ENCODE peak calls at places on chromosomes 12 and 14, in five cellular contexts. One of them, this sample, is unnamed.
A peak's percentile ranks its signal among the peaks of the same experiment; 100 is the strongest.

GRCh38 chr14:74140374-74140850 is 55.7 kb downstream of the LIN52 start:
- DNase-seq in tibial artery: no peak
- DNase-seq in fibroblast of lung: peak; percentile 53
- DNase-seq in lung: peak; percentile 74
- DNase-seq in RWPE2: no peak
- DNase-seq in this sample: peak; percentile 16

GRCh38 chr14:61493239-61493638 is 171.9 kb downstream of the PRKCH start:
- DNase-seq in lung: no peak
- DNase-seq in RWPE2: no peak
- DNase-seq in tibial artery: no peak
- DNase-seq in fibroblast of lung: peak; percentile 92
- DNase-seq in this sample: peak; percentile 86

GRCh38 chr12:121806556-121807308 is 2.9 kb downstream of the SETD1B start:
- DNase-seq in tibial artery: no peak
- DNase-seq in fibroblast of lung: no peak
- DNase-seq in lung: no peak
- DNase-seq in RWPE2: no peak
- DNase-seq in this sample: peak; percentile 45

GRCh38 chr12:122322501-122322900 is 56.2 kb upstream of the VPS33A start:
- DNase-seq in RWPE2: no peak
- DNase-seq in tibial artery: no peak
- DNase-seq in fibroblast of lung: no peak
- DNase-seq in lung: no peak
- DNase-seq in this sample: peak; percentile 13

GRCh38 chr12:4290011-4290790 is 16.6 kb downstream of the CCND2 start:
- DNase-seq in fibroblast of lung: no peak
- DNase-seq in tibial artery: peak; percentile 43
- DNase-seq in RWPE2: no peak
- DNase-seq in lung: no peak
- DNase-seq in this sample: no peak

GRCh38 chr14:39972704-39973103 is 540.5 kb upstream of the FBXO33 start:
- DNase-seq in tibial artery: no peak
- DNase-seq in lung: no peak
- DNase-seq in fibroblast of lung: no peak
- DNase-seq in RWPE2: no peak
- DNase-seq in this sample: no peak

GRCh38 chr14:106846218-106846617 is 1319.8 kb downstream of the TMEM121 start:
- DNase-seq in tibial artery: no peak
- DNase-seq in lung: no peak
- DNase-seq in fibroblast of lung: no peak
- DNase-seq in RWPE2: no peak
- DNase-seq in this sample: no peak

GRCh38 chr14:38868415-38869290 is 234.4 kb downstream of the SEC23A start:
- DNase-seq in RWPE2: no peak
- DNase-seq in lung: no peak
- DNase-seq in tibial artery: no peak
- DNase-seq in fibroblast of lung: no peak
- DNase-seq in this sample: no peak

GRCh38 chr12:91859347-91859746 is 286.3 kb downstream of the BTG1 start:
- DNase-seq in tibial artery: no peak
- DNase-seq in lung: no peak
- DNase-seq in fibroblast of lung: no peak
- DNase-seq in RWPE2: no peak
- DNase-seq in this sample: no peak

GRCh38 chr12:54415223-54415929 is 3.7 kb downstream of the ITGA5 start:
- DNase-seq in RWPE2: no peak
- DNase-seq in lung: no peak
- DNase-seq in tibial artery: no peak
- DNase-seq in fibroblast of lung: no peak
- DNase-seq in this sample: no peak

GRCh38 chr12:24054411-24054810 is 104.9 kb upstream of the SOX5 start:
- DNase-seq in fibroblast of lung: no peak
- DNase-seq in RWPE2: no peak
- DNase-seq in lung: no peak
- DNase-seq in tibial artery: peak; percentile 70
- DNase-seq in this sample: no peak

GRCh38 chr14:90511252-90511651 is 114.4 kb downstream of the CALM1 start:
- DNase-seq in tibial artery: no peak
- DNase-seq in RWPE2: no peak
- DNase-seq in lung: no peak
- DNase-seq in fibroblast of lung: no peak
- DNase-seq in this sample: no peak

GRCh38 chr14:35051796-35052195 is 5.7 kb downstream of the FAM177A1 start:
- DNase-seq in tibial artery: no peak
- DNase-seq in RWPE2: no peak
- DNase-seq in fibroblast of lung: peak; percentile 20
- DNase-seq in lung: no peak
- DNase-seq in this sample: peak; percentile 81

GRCh38 chr14:92470215-92470614 is 43.4 kb upstream of the RIN3 start:
- DNase-seq in RWPE2: no peak
- DNase-seq in tibial artery: no peak
- DNase-seq in fibroblast of lung: peak; percentile 55
- DNase-seq in lung: no peak
- DNase-seq in this sample: peak; percentile 31

GRCh38 chr14:66758031-66758613 is 250.2 kb downstream of the GPHN start:
- DNase-seq in fibroblast of lung: no peak
- DNase-seq in tibial artery: no peak
- DNase-seq in lung: no peak
- DNase-seq in RWPE2: no peak
- DNase-seq in this sample: no peak

GRCh38 chr12:66014818-66015217 is 115.7 kb downstream of the LLPH start:
- DNase-seq in fibroblast of lung: peak; percentile 82
- DNase-seq in tibial artery: no peak
- DNase-seq in lung: no peak
- DNase-seq in RWPE2: no peak
- DNase-seq in this sample: peak; percentile 26

GRCh38 chr12:65055874-65056273 is 65.2 kb downstream of the WIF1 start:
- DNase-seq in lung: no peak
- DNase-seq in tibial artery: no peak
- DNase-seq in RWPE2: no peak
- DNase-seq in fibroblast of lung: no peak
- DNase-seq in this sample: no peak

GRCh38 chr14:105123266-105123665 is 45.3 kb downstream of the JAG2 start:
- DNase-seq in fibroblast of lung: no peak
- DNase-seq in RWPE2: no peak
- DNase-seq in lung: no peak
- DNase-seq in tibial artery: no peak
- DNase-seq in this sample: no peak

GRCh38 chr12:20395791-20396550 is 27.6 kb downstream of the PDE3A start:
- DNase-seq in lung: no peak
- DNase-seq in tibial artery: no peak
- DNase-seq in fibroblast of lung: no peak
- DNase-seq in RWPE2: no peak
- DNase-seq in this sample: no peak

GRCh38 chr14:52834440-52834842 is 43.0 kb upstream of the GNPNAT1 start:
- DNase-seq in RWPE2: no peak
- DNase-seq in fibroblast of lung: peak; percentile 91
- DNase-seq in lung: no peak
- DNase-seq in tibial artery: no peak
- DNase-seq in this sample: peak; percentile 95

GRCh38 chr12:34289431-34290190 is 267.3 kb downstream of the ALG10 start:
- DNase-seq in tibial artery: peak; percentile 55
- DNase-seq in lung: no peak
- DNase-seq in fibroblast of lung: no peak
- DNase-seq in RWPE2: peak; percentile 36
- DNase-seq in this sample: no peak

GRCh38 chr12:103903979-103904378 is 26.2 kb upstream of the HSP90B1 start:
- DNase-seq in lung: no peak
- DNase-seq in tibial artery: no peak
- DNase-seq in RWPE2: no peak
- DNase-seq in fibroblast of lung: no peak
- DNase-seq in this sample: no peak

GRCh38 chr14:91339606-91340369 is 77.8 kb downstream of the CCDC88C start:
- DNase-seq in tibial artery: no peak
- DNase-seq in fibroblast of lung: no peak
- DNase-seq in lung: no peak
- DNase-seq in RWPE2: no peak
- DNase-seq in this sample: no peak

GRCh38 chr12:68113644-68114043 is 45.9 kb downstream of the IFNG start:
- DNase-seq in tibial artery: no peak
- DNase-seq in fibroblast of lung: no peak
- DNase-seq in lung: no peak
- DNase-seq in RWPE2: no peak
- DNase-seq in this sample: no peak

GRCh38 chr14:65002586-65003210 is 16.0 kb downstream of the FNTB start:
- DNase-seq in RWPE2: no peak
- DNase-seq in tibial artery: no peak
- DNase-seq in lung: no peak
- DNase-seq in fibroblast of lung: peak; percentile 42
- DNase-seq in this sample: peak; percentile 33

GRCh38 chr14:99418217-99418616 is 62.4 kb downstream of the SETD3 start:
- DNase-seq in RWPE2: no peak
- DNase-seq in lung: no peak
- DNase-seq in fibroblast of lung: no peak
- DNase-seq in tibial artery: no peak
- DNase-seq in this sample: no peak

GRCh38 chr14:50070840-50071548 is 45.4 kb downstream of the VCPKMT start:
- DNase-seq in lung: no peak
- DNase-seq in RWPE2: no peak
- DNase-seq in fibroblast of lung: no peak
- DNase-seq in tibial artery: no peak
- DNase-seq in this sample: no peak

GRCh38 chr12:104519190-104519857 is 62.6 kb downstream of the CHST11 start:
- DNase-seq in fibroblast of lung: no peak
- DNase-seq in RWPE2: no peak
- DNase-seq in lung: no peak
- DNase-seq in tibial artery: no peak
- DNase-seq in this sample: no peak

GRCh38 chr12:52230364-52231281 is 2.4 kb upstream of the KRT7 start:
- DNase-seq in lung: peak; percentile 84
- DNase-seq in tibial artery: peak; percentile 75
- DNase-seq in fibroblast of lung: peak; percentile 72
- DNase-seq in RWPE2: peak; percentile 91
- DNase-seq in this sample: peak; percentile 90

GRCh38 chr14:84108746-84109457 is 1421.0 kb upstream of the FLRT2 start:
- DNase-seq in fibroblast of lung: peak; percentile 20
- DNase-seq in RWPE2: no peak
- DNase-seq in tibial artery: no peak
- DNase-seq in lung: no peak
- DNase-seq in this sample: peak; percentile 75

GRCh38 chr12:70809887-70810286 is 110.7 kb downstream of the PTPRR start:
- DNase-seq in fibroblast of lung: no peak
- DNase-seq in RWPE2: no peak
- DNase-seq in tibial artery: no peak
- DNase-seq in lung: no peak
- DNase-seq in this sample: no peak
- H3K4me3 ChIP-seq in fibroblast of lung: no peak overlapping the region
- H3K4me3 ChIP-seq in RWPE2: no peak overlapping the region
- H3K4me3 ChIP-seq in tibial artery: no peak overlapping the region
- H3K4me3 ChIP-seq in lung: no peak overlapping the region
- H3K4me3 ChIP-seq in this sample: no peak overlapping the region

DNA sequence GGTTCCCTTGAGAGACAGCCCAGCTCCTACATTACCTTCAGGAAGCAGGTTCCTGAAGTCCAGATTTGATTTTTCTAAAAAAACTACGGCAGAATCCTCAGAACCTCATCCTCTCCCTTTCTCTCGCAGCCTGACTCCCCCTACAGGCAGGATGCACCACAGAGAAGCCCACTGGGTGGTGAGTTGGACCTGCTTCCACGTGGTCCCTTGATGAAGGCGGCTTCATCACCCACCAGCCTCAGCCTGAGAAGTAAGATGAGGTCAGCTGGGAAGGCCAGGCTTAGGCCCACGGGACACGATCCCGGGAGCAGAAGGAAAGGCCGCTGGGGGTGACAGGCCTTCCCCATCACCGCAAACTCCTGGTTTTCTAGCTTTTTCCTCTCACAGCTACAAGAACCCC is 83.0 kb downstream of the ACTN1 start:
- DNase-seq in lung: no peak
- DNase-seq in RWPE2: no peak
- DNase-seq in fibroblast of lung: no peak
- DNase-seq in tibial artery: no peak
- DNase-seq in this sample: peak; percentile 31
- TF ChIP-seq CTCF in lung: no peak
- TF ChIP-seq CTCF in RWPE2: peak; percentile 2
- TF ChIP-seq CTCF in fibroblast of lung: peak; percentile 32
- TF ChIP-seq CTCF in tibial artery: peak; percentile 19
- TF ChIP-seq CTCF in this sample: peak; percentile 65

GRCh38 chr12:27552886-27553560 is 29.0 kb downstream of the PPFIBP1 start:
- DNase-seq in tibial artery: no peak
- DNase-seq in fibroblast of lung: peak; percentile 28
- DNase-seq in RWPE2: no peak
- DNase-seq in lung: no peak
- DNase-seq in this sample: no peak

GRCh38 chr12:27550653-27550975 is 26.6 kb downstream of the PPFIBP1 start:
- DNase-seq in tibial artery: no peak
- DNase-seq in RWPE2: no peak
- DNase-seq in fibroblast of lung: peak; percentile 48
- DNase-seq in lung: no peak
- DNase-seq in this sample: peak; percentile 65

GRCh38 chr12:27549801-27550652 is 26.0 kb downstream of the PPFIBP1 start:
- DNase-seq in tibial artery: peak; percentile 90
- DNase-seq in RWPE2: peak; percentile 62
- DNase-seq in lung: peak; percentile 88
- DNase-seq in fibroblast of lung: peak; percentile 99
- DNase-seq in this sample: peak; percentile 99

GRCh38 chr12:27552235-27552634 is 28.2 kb downstream of the PPFIBP1 start:
- DNase-seq in RWPE2: no peak
- DNase-seq in tibial artery: no peak
- DNase-seq in lung: no peak
- DNase-seq in fibroblast of lung: no peak
- DNase-seq in this sample: no peak

GRCh38 chr12:27551172-27551840 is 27.3 kb downstream of the PPFIBP1 start:
- DNase-seq in fibroblast of lung: peak; percentile 42
- DNase-seq in tibial artery: no peak
- DNase-seq in lung: no peak
- DNase-seq in RWPE2: no peak
- DNase-seq in this sample: no peak
- H3K4me3 ChIP-seq in fibroblast of lung: no peak overlapping the region
- H3K4me3 ChIP-seq in tibial artery: no peak overlapping the region
- H3K4me3 ChIP-seq in lung: no peak overlapping the region
- H3K4me3 ChIP-seq in RWPE2: no peak overlapping the region
- H3K4me3 ChIP-seq in this sample: no peak overlapping the region

DNA sequence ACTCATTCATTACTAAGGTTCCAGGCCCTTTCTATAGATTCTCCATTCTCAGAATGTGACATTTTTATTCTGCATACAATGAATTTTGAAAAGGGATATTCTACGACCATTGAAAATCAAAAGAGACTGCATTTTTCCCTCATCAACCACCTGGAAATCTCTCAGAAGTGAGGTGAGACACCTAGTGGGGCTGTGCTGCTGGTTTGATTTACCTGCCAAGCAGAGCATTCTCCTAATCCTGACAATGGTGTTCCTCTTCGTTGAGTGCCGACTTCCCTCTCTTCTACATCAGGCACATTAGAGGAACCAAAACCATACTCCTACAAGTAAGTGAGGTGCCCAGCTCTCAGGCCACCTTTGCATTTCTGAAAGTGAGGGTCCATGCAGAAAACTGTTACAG is 14.9 kb downstream of the CKB start:
- DNase-seq in RWPE2: no peak
- DNase-seq in tibial artery: no peak
- DNase-seq in lung: no peak
- DNase-seq in fibroblast of lung: no peak
- DNase-seq in this sample: no peak
- TF ChIP-seq CTCF in RWPE2: no peak
- TF ChIP-seq CTCF in tibial artery: no peak
- TF ChIP-seq CTCF in lung: no peak
- TF ChIP-seq CTCF in fibroblast of lung: no peak
- TF ChIP-seq CTCF in this sample: no peak